ENCODE peak calls at places on chromosome 1, in five cellular contexts. One of them, this sample, is unnamed.

GRCh38 chr1:92411511-92411910 is 75.2 kb downstream of the GFI1 start:
- DNase-seq in OCI-M1: peak
- DNase-seq in Right ventricle myocardium inferior: no peak
- DNase-seq in RWPE1: peak
- DNase-seq in T47D: no peak
- DNase-seq in this sample: no peak

GRCh38 chr1:161013591-161014513 is 7.1 kb downstream of the F11R start:
- DNase-seq in RWPE1: peak
- DNase-seq in T47D: peak
- DNase-seq in OCI-M1: peak
- DNase-seq in Right ventricle myocardium inferior: peak
- DNase-seq in this sample: peak

GRCh38 chr1:55444660-55445059 is 229.5 kb upstream of the USP24 start:
- DNase-seq in RWPE1: no peak
- DNase-seq in Right ventricle myocardium inferior: no peak
- DNase-seq in T47D: no peak
- DNase-seq in OCI-M1: peak
- DNase-seq in this sample: no peak

GRCh38 chr1:109927908-109928307 is 17.3 kb downstream of the CSF1 start:
- DNase-seq in T47D: no peak
- DNase-seq in RWPE1: no peak
- DNase-seq in OCI-M1: no peak
- DNase-seq in Right ventricle myocardium inferior: peak
- DNase-seq in this sample: peak

GRCh38 chr1:234437423-234438171 is 41.4 kb downstream of the TARBP1 start:
- DNase-seq in T47D: no peak
- DNase-seq in Right ventricle myocardium inferior: no peak
- DNase-seq in OCI-M1: no peak
- DNase-seq in RWPE1: no peak
- DNase-seq in this sample: no peak

GRCh38 chr1:20063861-20064292 is 6.1 kb upstream of the PLA2G5 start:
- DNase-seq in RWPE1: peak
- DNase-seq in Right ventricle myocardium inferior: no peak
- DNase-seq in T47D: no peak
- DNase-seq in OCI-M1: no peak
- DNase-seq in this sample: no peak

GRCh38 chr1:109793486-109794318 is 30.0 kb upstream of the EPS8L3 start:
- DNase-seq in OCI-M1: peak
- DNase-seq in T47D: no peak
- DNase-seq in RWPE1: peak
- DNase-seq in Right ventricle myocardium inferior: no peak
- DNase-seq in this sample: no peak

GRCh38 chr1:90417139-90417538 is 300.0 kb downstream of the BARHL2 start:
- DNase-seq in OCI-M1: no peak
- DNase-seq in RWPE1: no peak
- DNase-seq in Right ventricle myocardium inferior: no peak
- DNase-seq in T47D: no peak
- DNase-seq in this sample: no peak

GRCh38 chr1:210325026-210325670 is 3.6 kb upstream of the HHAT start:
- DNase-seq in OCI-M1: no peak
- DNase-seq in Right ventricle myocardium inferior: no peak
- DNase-seq in T47D: no peak
- DNase-seq in RWPE1: no peak
- DNase-seq in this sample: no peak

GRCh38 chr1:119008483-119009299 is 20.5 kb upstream of the TBX15 start:
- DNase-seq in Right ventricle myocardium inferior: no peak
- DNase-seq in T47D: no peak
- DNase-seq in RWPE1: peak
- DNase-seq in OCI-M1: peak
- DNase-seq in this sample: no peak

GRCh38 chr1:44721521-44722361 is 9.2 kb downstream of the RNU5D-1 start:
- DNase-seq in RWPE1: peak
- DNase-seq in OCI-M1: peak
- DNase-seq in T47D: peak
- DNase-seq in Right ventricle myocardium inferior: no peak
- DNase-seq in this sample: peak

GRCh38 chr1:62012095-62012494 is 182.6 kb upstream of the L1TD1 start:
- DNase-seq in Right ventricle myocardium inferior: no peak
- DNase-seq in T47D: no peak
- DNase-seq in RWPE1: no peak
- DNase-seq in OCI-M1: no peak
- DNase-seq in this sample: no peak

GRCh38 chr1:88661951-88662664 is 22.0 kb upstream of the PKN2 start:
- DNase-seq in T47D: no peak
- DNase-seq in OCI-M1: no peak
- DNase-seq in Right ventricle myocardium inferior: no peak
- DNase-seq in RWPE1: no peak
- DNase-seq in this sample: no peak

GRCh38 chr1:25033030-25033827 is 103.2 kb upstream of the RUNX3 start:
- DNase-seq in OCI-M1: no peak
- DNase-seq in RWPE1: no peak
- DNase-seq in Right ventricle myocardium inferior: no peak
- DNase-seq in T47D: no peak
- DNase-seq in this sample: no peak

GRCh38 chr1:43451157-43451591 is 2.6 kb downstream of the HYI start:
- DNase-seq in RWPE1: no peak
- DNase-seq in OCI-M1: no peak
- DNase-seq in Right ventricle myocardium inferior: no peak
- DNase-seq in T47D: no peak
- DNase-seq in this sample: no peak

GRCh38 chr1:84019217-84019616 is 20.3 kb upstream of the TTLL7 start:
- DNase-seq in Right ventricle myocardium inferior: no peak
- DNase-seq in T47D: no peak
- DNase-seq in OCI-M1: no peak
- DNase-seq in RWPE1: no peak
- DNase-seq in this sample: no peak

GRCh38 chr1:181033128-181033798 is 520 bp upstream of the MR1 start:
- DNase-seq in OCI-M1: peak
- DNase-seq in Right ventricle myocardium inferior: no peak
- DNase-seq in RWPE1: peak
- DNase-seq in T47D: no peak
- DNase-seq in this sample: peak

GRCh38 chr1:220732621-220733020 is 15.5 kb upstream of the MTARC2 start:
- DNase-seq in Right ventricle myocardium inferior: no peak
- DNase-seq in RWPE1: no peak
- DNase-seq in T47D: no peak
- DNase-seq in OCI-M1: peak
- DNase-seq in this sample: no peak

GRCh38 chr1:1212780-1213152 is 1.2 kb downstream of the TNFRSF4 start:
- DNase-seq in T47D: no peak
- DNase-seq in Right ventricle myocardium inferior: peak
- DNase-seq in RWPE1: no peak
- DNase-seq in OCI-M1: no peak
- DNase-seq in this sample: peak

GRCh38 chr1:42165511-42166210 is 1.1 kb upstream of the GUCA2A start:
- DNase-seq in OCI-M1: no peak
- DNase-seq in T47D: peak
- DNase-seq in RWPE1: peak
- DNase-seq in Right ventricle myocardium inferior: no peak
- DNase-seq in this sample: peak

GRCh38 chr1:234900601-234901000 is 228.0 kb downstream of the TOMM20 start:
- DNase-seq in T47D: no peak
- DNase-seq in OCI-M1: no peak
- DNase-seq in Right ventricle myocardium inferior: no peak
- DNase-seq in RWPE1: no peak
- DNase-seq in this sample: no peak

GRCh38 chr1:228765543-228765942 is 30.3 kb downstream of the RHOU start:
- DNase-seq in Right ventricle myocardium inferior: no peak
- DNase-seq in OCI-M1: no peak
- DNase-seq in T47D: no peak
- DNase-seq in RWPE1: no peak
- DNase-seq in this sample: no peak

GRCh38 chr1:154474802-154475201 is 27.2 kb upstream of the TDRD10 start:
- DNase-seq in OCI-M1: peak
- DNase-seq in RWPE1: peak
- DNase-seq in Right ventricle myocardium inferior: no peak
- DNase-seq in T47D: no peak
- DNase-seq in this sample: peak

GRCh38 chr1:38488162-38488898 is 371.2 kb downstream of the RRAGC start:
- DNase-seq in Right ventricle myocardium inferior: no peak
- DNase-seq in RWPE1: no peak
- DNase-seq in T47D: no peak
- DNase-seq in OCI-M1: no peak
- DNase-seq in this sample: no peak

GRCh38 chr1:83511327-83511726 is 487.6 kb downstream of the TTLL7 start:
- DNase-seq in RWPE1: no peak
- DNase-seq in Right ventricle myocardium inferior: no peak
- DNase-seq in T47D: no peak
- DNase-seq in OCI-M1: no peak
- DNase-seq in this sample: no peak

GRCh38 chr1:53214541-53214940 is 5.9 kb downstream of the CZIB start:
- DNase-seq in RWPE1: no peak
- DNase-seq in T47D: no peak
- DNase-seq in OCI-M1: no peak
- DNase-seq in Right ventricle myocardium inferior: no peak
- DNase-seq in this sample: no peak

GRCh38 chr1:1157914-1158710 is 15.6 kb upstream of the TTLL10 start:
- DNase-seq in RWPE1: no peak
- DNase-seq in Right ventricle myocardium inferior: no peak
- DNase-seq in OCI-M1: peak
- DNase-seq in T47D: peak
- DNase-seq in this sample: no peak

GRCh38 chr1:204384636-204385354 is 25.1 kb upstream of the PLEKHA6 start:
- DNase-seq in T47D: no peak
- DNase-seq in Right ventricle myocardium inferior: no peak
- DNase-seq in OCI-M1: no peak
- DNase-seq in RWPE1: peak
- DNase-seq in this sample: peak

GRCh38 chr1:169322138-169322537 is 45.5 kb downstream of the NME7 start:
- DNase-seq in T47D: no peak
- DNase-seq in RWPE1: no peak
- DNase-seq in OCI-M1: no peak
- DNase-seq in Right ventricle myocardium inferior: no peak
- DNase-seq in this sample: no peak

GRCh38 chr1:206654826-206655225 is 19.5 kb downstream of the DYRK3 start:
- DNase-seq in OCI-M1: no peak
- DNase-seq in Right ventricle myocardium inferior: no peak
- DNase-seq in T47D: no peak
- DNase-seq in RWPE1: no peak
- DNase-seq in this sample: peak

GRCh38 chr1:176531036-176531435 is 68.1 kb downstream of the PAPPA2 start:
- DNase-seq in T47D: no peak
- DNase-seq in OCI-M1: no peak
- DNase-seq in RWPE1: no peak
- DNase-seq in Right ventricle myocardium inferior: no peak
- DNase-seq in this sample: no peak

GRCh38 chr1:22975694-22976093 is 3.0 kb upstream of the LACTBL1 start:
- DNase-seq in Right ventricle myocardium inferior: no peak
- DNase-seq in T47D: no peak
- DNase-seq in OCI-M1: no peak
- DNase-seq in RWPE1: no peak
- DNase-seq in this sample: no peak

GRCh38 chr1:107964397-107965111 is 426 bp downstream of the VAV3 start:
- DNase-seq in OCI-M1: no peak
- DNase-seq in RWPE1: peak
- DNase-seq in Right ventricle myocardium inferior: no peak
- DNase-seq in T47D: peak
- DNase-seq in this sample: no peak

GRCh38 chr1:14678011-14678638 is 79.6 kb downstream of the KAZN start:
- DNase-seq in OCI-M1: no peak
- DNase-seq in RWPE1: no peak
- DNase-seq in Right ventricle myocardium inferior: no peak
- DNase-seq in T47D: no peak
- DNase-seq in this sample: no peak

GRCh38 chr1:88134983-88135921 is 548.8 kb upstream of the PKN2 start:
- DNase-seq in RWPE1: no peak
- DNase-seq in Right ventricle myocardium inferior: no peak
- DNase-seq in T47D: no peak
- DNase-seq in OCI-M1: no peak
- DNase-seq in this sample: no peak